ENCODE peak calls at places on chromosomes 16 and 17, in five cellular contexts. One of them, this sample, is unnamed.

GRCh38 chr16:47058295-47059086 is 85.0 kb upstream of the DNAJA2 start:
- DNase-seq in mesenchymal stem cell: no peak
- DNase-seq in neuronal stem cell: no peak
- DNase-seq in IMR-90: no peak
- DNase-seq in mesendoderm: no peak
- DNase-seq in this sample: no peak

GRCh38 chr16:28838558-28838918 is 7.6 kb downstream of the TUFM start:
- DNase-seq in IMR-90: no peak
- DNase-seq in mesendoderm: no peak
- DNase-seq in mesenchymal stem cell: no peak
- DNase-seq in neuronal stem cell: no peak
- DNase-seq in this sample: no peak

GRCh38 chr17:49437696-49438438 is 23.2 kb upstream of the PHB1 start:
- DNase-seq in mesenchymal stem cell: no peak
- DNase-seq in mesendoderm: no peak
- DNase-seq in neuronal stem cell: no peak
- DNase-seq in IMR-90: no peak
- DNase-seq in this sample: peak; percentile 14

GRCh38 chr16:80594756-80595155 is 54.0 kb downstream of the DYNLRB2 start:
- DNase-seq in mesenchymal stem cell: no peak
- DNase-seq in neuronal stem cell: no peak
- DNase-seq in IMR-90: peak; percentile 17
- DNase-seq in mesendoderm: no peak
- DNase-seq in this sample: no peak

GRCh38 chr16:63816304-63816703 is 1305.6 kb downstream of the CDH11 start:
- DNase-seq in mesenchymal stem cell: no peak
- DNase-seq in IMR-90: no peak
- DNase-seq in neuronal stem cell: no peak
- DNase-seq in mesendoderm: no peak
- DNase-seq in this sample: no peak

GRCh38 chr17:35239823-35240222 is 3.0 kb upstream of the SLFN5 start:
- DNase-seq in IMR-90: peak; percentile 21
- DNase-seq in neuronal stem cell: no peak
- DNase-seq in mesenchymal stem cell: no peak
- DNase-seq in mesendoderm: no peak
- DNase-seq in this sample: no peak

GRCh38 chr17:68820825-68821481 is 134.2 kb downstream of the ABCA8 start:
- DNase-seq in mesenchymal stem cell: peak; percentile 59
- DNase-seq in neuronal stem cell: no peak
- DNase-seq in mesendoderm: peak; percentile 52
- DNase-seq in IMR-90: no peak
- DNase-seq in this sample: no peak

GRCh38 chr17:31415004-31415454 is 23.6 kb downstream of the RAB11FIP4 start:
- DNase-seq in neuronal stem cell: no peak
- DNase-seq in mesendoderm: peak; percentile 27
- DNase-seq in IMR-90: no peak
- DNase-seq in mesenchymal stem cell: no peak
- DNase-seq in this sample: peak; percentile 76

GRCh38 chr17:8226536-8227237 is 16.3 kb upstream of the AURKB start:
- DNase-seq in IMR-90: peak; percentile 91
- DNase-seq in neuronal stem cell: peak; percentile 95
- DNase-seq in mesendoderm: peak; percentile 96
- DNase-seq in mesenchymal stem cell: peak; percentile 97
- DNase-seq in this sample: peak; percentile 94

GRCh38 chr17:42284020-42284369 is 4.3 kb upstream of the STAT5A start:
- DNase-seq in mesendoderm: no peak
- DNase-seq in IMR-90: no peak
- DNase-seq in neuronal stem cell: no peak
- DNase-seq in mesenchymal stem cell: no peak
- DNase-seq in this sample: peak; percentile 6

GRCh38 chr17:1865252-1866037 is 35.6 kb downstream of the RPA1 start:
- DNase-seq in mesenchymal stem cell: peak; percentile 51
- DNase-seq in mesendoderm: peak; percentile 32
- DNase-seq in IMR-90: peak; percentile 12
- DNase-seq in neuronal stem cell: no peak
- DNase-seq in this sample: no peak

GRCh38 chr17:1870592-1870991 is 40.8 kb downstream of the RPA1 start:
- DNase-seq in neuronal stem cell: no peak
- DNase-seq in IMR-90: no peak
- DNase-seq in mesendoderm: no peak
- DNase-seq in mesenchymal stem cell: no peak
- DNase-seq in this sample: no peak

GRCh38 chr16:30519120-30520049 is 7.0 kb downstream of the ZNF768 start:
- DNase-seq in neuronal stem cell: no peak
- DNase-seq in mesendoderm: no peak
- DNase-seq in mesenchymal stem cell: no peak
- DNase-seq in IMR-90: no peak
- DNase-seq in this sample: no peak

GRCh38 chr17:34616148-34616547 is 36.8 kb downstream of the TMEM132E start:
- DNase-seq in neuronal stem cell: no peak
- DNase-seq in mesenchymal stem cell: no peak
- DNase-seq in IMR-90: no peak
- DNase-seq in mesendoderm: peak; percentile 70
- DNase-seq in this sample: peak; percentile 69

GRCh38 chr17:40437095-40437732 is 6.0 kb upstream of the IGFBP4 start:
- DNase-seq in mesenchymal stem cell: no peak
- DNase-seq in IMR-90: peak; percentile 26
- DNase-seq in mesendoderm: no peak
- DNase-seq in neuronal stem cell: no peak
- DNase-seq in this sample: no peak

GRCh38 chr17:55238931-55239297 is 25.8 kb upstream of the HLF start:
- DNase-seq in neuronal stem cell: no peak
- DNase-seq in mesenchymal stem cell: no peak
- DNase-seq in mesendoderm: peak; percentile 67
- DNase-seq in IMR-90: no peak
- DNase-seq in this sample: peak; percentile 64

GRCh38 chr16:85187886-85188285 is 75.6 kb upstream of the CIBAR2 start:
- DNase-seq in mesenchymal stem cell: no peak
- DNase-seq in IMR-90: no peak
- DNase-seq in mesendoderm: no peak
- DNase-seq in neuronal stem cell: no peak
- DNase-seq in this sample: no peak
- H2AK5ac ChIP-seq in mesenchymal stem cell: peak overlapping the region; percentile 86
- H2AK5ac ChIP-seq in IMR-90: peak overlapping the region; percentile 91
- H2AK5ac ChIP-seq in mesendoderm: no peak overlapping the region
- H2AK5ac ChIP-seq in neuronal stem cell: peak overlapping the region; percentile 40
- H2AK5ac ChIP-seq in this sample: no peak overlapping the region

GRCh38 chr17:81332949-81333570 is 38.0 kb upstream of the SLC38A10 start:
- DNase-seq in IMR-90: no peak
- DNase-seq in mesendoderm: no peak
- DNase-seq in neuronal stem cell: no peak
- DNase-seq in mesenchymal stem cell: no peak
- DNase-seq in this sample: peak; percentile 32
- H2AK5ac ChIP-seq in IMR-90: no peak overlapping the region
- H2AK5ac ChIP-seq in mesendoderm: no peak overlapping the region
- H2AK5ac ChIP-seq in neuronal stem cell: peak overlapping the region; percentile 68
- H2AK5ac ChIP-seq in mesenchymal stem cell: no peak overlapping the region
- H2AK5ac ChIP-seq in this sample: no peak overlapping the region

DNA sequence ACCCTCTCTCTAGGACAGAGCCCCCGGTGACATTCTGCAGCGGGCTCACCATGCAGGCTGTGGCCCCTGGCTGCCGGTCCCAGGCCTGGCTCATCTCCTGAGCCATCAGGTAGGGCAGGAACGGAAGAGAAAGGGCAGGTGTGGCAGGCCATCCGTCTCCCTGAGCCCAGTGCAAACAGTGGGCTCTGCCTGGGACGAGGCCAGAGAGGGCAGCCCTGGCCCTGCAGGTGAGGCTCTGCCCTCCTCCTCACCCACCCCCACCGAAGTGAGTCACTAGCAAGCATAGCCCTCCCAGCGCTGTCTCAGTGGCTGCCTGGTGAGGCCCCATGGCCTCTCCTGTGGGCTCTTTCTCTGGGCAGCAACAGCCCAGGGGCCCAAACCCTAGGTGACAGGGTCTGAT is 14.5 kb downstream of the OTOP3 start:
- DNase-seq in IMR-90: no peak
- DNase-seq in neuronal stem cell: no peak
- DNase-seq in mesenchymal stem cell: no peak
- DNase-seq in mesendoderm: no peak
- DNase-seq in this sample: no peak
- H2AK5ac ChIP-seq in IMR-90: no peak overlapping the region
- H2AK5ac ChIP-seq in neuronal stem cell: no peak overlapping the region
- H2AK5ac ChIP-seq in mesenchymal stem cell: no peak overlapping the region
- H2AK5ac ChIP-seq in mesendoderm: no peak overlapping the region
- H2AK5ac ChIP-seq in this sample: no peak overlapping the region

GRCh38 chr16:68731569-68732067 is 5.5 kb upstream of the CDH1 start:
- DNase-seq in mesendoderm: no peak
- DNase-seq in IMR-90: no peak
- DNase-seq in mesenchymal stem cell: no peak
- DNase-seq in neuronal stem cell: no peak
- DNase-seq in this sample: no peak
- H2AK5ac ChIP-seq in mesendoderm: no peak overlapping the region
- H2AK5ac ChIP-seq in IMR-90: no peak overlapping the region
- H2AK5ac ChIP-seq in mesenchymal stem cell: no peak overlapping the region
- H2AK5ac ChIP-seq in neuronal stem cell: no peak overlapping the region
- H2AK5ac ChIP-seq in this sample: no peak overlapping the region

GRCh38 chr16:31873556-31874353 is at the start of gene ZNF267:
- DNase-seq in IMR-90: peak; percentile 86
- DNase-seq in neuronal stem cell: peak; percentile 92
- DNase-seq in mesenchymal stem cell: peak; percentile 95
- DNase-seq in mesendoderm: peak; percentile 96
- DNase-seq in this sample: peak; percentile 89
- H2AK5ac ChIP-seq in IMR-90: peak within 1 kb of the TSS; percentile 28
- H2AK5ac ChIP-seq in neuronal stem cell: peak within 1 kb of the TSS; percentile 48
- H2AK5ac ChIP-seq in mesenchymal stem cell: no peak within 1 kb of the TSS
- H2AK5ac ChIP-seq in mesendoderm: no peak within 1 kb of the TSS
- H2AK5ac ChIP-seq in this sample: no peak within 1 kb of the TSS

GRCh38 chr17:76983431-76983830 is 115.2 kb downstream of the MGAT5B start:
- DNase-seq in neuronal stem cell: no peak
- DNase-seq in IMR-90: no peak
- DNase-seq in mesenchymal stem cell: no peak
- DNase-seq in mesendoderm: no peak
- DNase-seq in this sample: no peak

GRCh38 chr17:76989519-76989918 is 121.3 kb downstream of the MGAT5B start:
- DNase-seq in IMR-90: no peak
- DNase-seq in mesendoderm: no peak
- DNase-seq in mesenchymal stem cell: no peak
- DNase-seq in neuronal stem cell: no peak
- DNase-seq in this sample: no peak

GRCh38 chr17:76987486-76987885 is 119.3 kb downstream of the MGAT5B start:
- DNase-seq in mesenchymal stem cell: no peak
- DNase-seq in mesendoderm: no peak
- DNase-seq in neuronal stem cell: no peak
- DNase-seq in IMR-90: no peak
- DNase-seq in this sample: no peak

GRCh38 chr17:76988796-76989195 is 120.6 kb downstream of the MGAT5B start:
- DNase-seq in neuronal stem cell: no peak
- DNase-seq in IMR-90: no peak
- DNase-seq in mesendoderm: no peak
- DNase-seq in mesenchymal stem cell: no peak
- DNase-seq in this sample: no peak

GRCh38 chr17:76986318-76986717 is 118.1 kb downstream of the MGAT5B start:
- DNase-seq in mesenchymal stem cell: no peak
- DNase-seq in mesendoderm: no peak
- DNase-seq in IMR-90: no peak
- DNase-seq in neuronal stem cell: no peak
- DNase-seq in this sample: no peak
- H2AK5ac ChIP-seq in mesenchymal stem cell: no peak overlapping the region
- H2AK5ac ChIP-seq in mesendoderm: no peak overlapping the region
- H2AK5ac ChIP-seq in IMR-90: no peak overlapping the region
- H2AK5ac ChIP-seq in neuronal stem cell: peak overlapping the region; percentile 28
- H2AK5ac ChIP-seq in this sample: no peak overlapping the region

GRCh38 chr17:36931697-36932382 is 5.4 kb upstream of the LHX1 start:
- DNase-seq in neuronal stem cell: no peak
- DNase-seq in IMR-90: no peak
- DNase-seq in mesenchymal stem cell: no peak
- DNase-seq in mesendoderm: no peak
- DNase-seq in this sample: peak; percentile 35
- H2AK5ac ChIP-seq in neuronal stem cell: no peak overlapping the region
- H2AK5ac ChIP-seq in IMR-90: no peak overlapping the region
- H2AK5ac ChIP-seq in mesenchymal stem cell: no peak overlapping the region
- H2AK5ac ChIP-seq in mesendoderm: peak overlapping the region; percentile 80
- H2AK5ac ChIP-seq in this sample: no peak overlapping the region